ENCODE peak calls at places on chromosomes 12 and 14, in four cellular contexts. L, I, R and Y are unnamed samples.

GRCh38 chr12:115155665-115156645 is 472.0 kb upstream of the TBX3 start:
- DNase-seq in L (no peak), I (no peak), R (no peak), Y (no peak)

GRCh38 chr12:2240984-2241383 is 188.2 kb downstream of the CACNA1C start:
- DNase-seq in L (no peak), I (no peak), R (no peak), Y (no peak)

GRCh38 chr14:33704486-33704885 is 246.4 kb downstream of the EGLN3 start:
- DNase-seq in L (no peak), I (no peak), R (no peak), Y (no peak)

GRCh38 chr12:70427611-70428010 is 61.5 kb downstream of the KCNMB4 start:
- DNase-seq in L (no peak), I (no peak), R (no peak), Y (no peak)

GRCh38 chr14:61099221-61099835 is 118.3 kb downstream of the SLC38A6 start:
- DNase-seq in L (no peak), I (no peak), R (no peak), Y (no peak)

GRCh38 chr12:46472893-46473633 is 100.5 kb upstream of the SLC38A2 start:
- DNase-seq in L (no peak), I (no peak), R (peak), Y (no peak)

GRCh38 chr12:120172053-120172452 is 22.5 kb downstream of the GCN1 start:
- DNase-seq in L (no peak), I (no peak), R (no peak), Y (no peak)

GRCh38 chr14:74859757-74860156 is 16.2 kb downstream of the PROX2 start:
- DNase-seq in L (no peak), I (no peak), R (no peak), Y (no peak)

GRCh38 chr12:131108171-131108955 is 154.7 kb downstream of the ADGRD1 start:
- DNase-seq in L (no peak), I (no peak), R (peak), Y (no peak)

GRCh38 chr12:2229661-2230539 is 177.1 kb downstream of the CACNA1C start:
- DNase-seq in L (no peak), I (no peak), R (peak), Y (no peak)

GRCh38 chr12:31118831-31119530 is 45.3 kb downstream of the DDX11 start:
- DNase-seq in L (no peak), I (no peak), R (peak), Y (no peak)

GRCh38 chr12:70660620-70661219 is 23.5 kb upstream of the PTPRB start:
- DNase-seq in L (no peak), I (no peak), R (peak), Y (no peak)

GRCh38 chr14:69354383-69355154 is 43.5 kb downstream of the ERH start:
- DNase-seq in L (peak), I (peak), R (no peak), Y (no peak)

GRCh38 chr12:11710906-11711305 is 61.4 kb downstream of the ETV6 start:
- DNase-seq in L (no peak), I (no peak), R (no peak), Y (no peak)

DNA sequence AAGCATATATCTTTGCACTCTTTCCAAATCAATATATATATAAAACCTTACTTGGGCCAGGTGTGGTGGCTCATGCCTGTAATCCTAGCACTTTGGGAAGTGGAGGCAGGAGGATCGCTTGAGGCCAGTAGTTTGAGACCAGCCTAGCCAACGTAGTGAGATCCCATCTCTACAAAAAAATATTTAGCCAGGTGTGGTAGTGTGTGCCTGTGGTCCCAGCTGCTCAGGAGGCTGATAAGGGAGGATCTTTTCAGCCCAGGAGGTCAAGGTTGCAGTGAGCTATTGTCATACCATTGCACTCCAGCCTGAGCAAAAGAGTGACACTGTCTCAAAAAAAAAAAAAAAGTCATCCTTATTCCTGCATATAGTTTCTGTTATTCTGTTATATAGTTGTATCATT is 14.4 kb downstream of the OS9 start:
- DNase-seq in L (no peak), I (no peak), R (no peak), Y (no peak)
- TF ChIP-seq SPI1 in L (no peak), I (no peak), R (no peak), Y (no peak)

DNA sequence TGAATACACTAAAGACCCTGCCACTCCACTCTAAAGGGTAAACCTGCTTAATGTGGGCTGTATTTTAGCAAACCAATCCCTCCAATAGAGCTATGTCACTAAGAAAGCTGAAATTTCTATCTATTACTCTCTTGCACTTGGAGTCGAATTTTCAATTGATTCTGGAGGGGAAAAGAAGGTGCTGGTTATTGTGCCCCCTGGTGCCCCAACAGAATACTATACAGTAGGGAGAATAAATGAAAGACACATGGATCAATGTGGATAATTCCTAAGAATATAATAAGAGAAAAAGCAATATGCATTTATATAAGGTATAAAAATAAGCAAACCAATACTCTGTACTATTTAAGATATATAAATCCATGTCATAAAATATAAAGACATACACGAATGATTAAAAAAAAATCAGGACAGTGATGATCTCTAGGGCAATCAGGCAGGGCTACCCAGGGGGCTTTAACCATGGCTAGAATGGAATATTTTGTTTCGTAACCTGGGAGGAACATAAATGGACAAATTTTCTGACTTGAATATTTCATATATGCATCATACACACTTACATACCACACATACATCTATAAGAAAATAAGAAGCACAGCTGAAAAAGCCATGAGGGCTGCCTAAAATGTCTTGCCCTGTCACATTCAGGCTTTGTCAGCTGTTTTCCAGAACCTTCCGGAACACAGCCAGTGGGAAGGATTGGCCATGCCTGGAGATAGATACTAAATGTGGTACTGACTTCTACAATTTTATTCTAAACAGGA is 54.4 kb downstream of the EFCAB11 start:
- DNase-seq in L (peak), I (no peak), R (peak), Y (no peak)
- TF ChIP-seq SPI1 in L (no peak), I (no peak), R (no peak), Y (no peak)

GRCh38 chr12:68119250-68119649 is 40.3 kb downstream of the IFNG start:
- DNase-seq in L (no peak), I (no peak), R (no peak), Y (no peak)

GRCh38 chr12:68118096-68118755 is 41.3 kb downstream of the IFNG start:
- DNase-seq in L (no peak), I (no peak), R (no peak), Y (no peak)

GRCh38 chr12:68122236-68122920 is 37.2 kb downstream of the IFNG start:
- DNase-seq in L (no peak), I (no peak), R (no peak), Y (no peak)

GRCh38 chr12:68121143-68121542 is 38.4 kb downstream of the IFNG start:
- DNase-seq in L (no peak), I (no peak), R (no peak), Y (no peak)

DNA sequence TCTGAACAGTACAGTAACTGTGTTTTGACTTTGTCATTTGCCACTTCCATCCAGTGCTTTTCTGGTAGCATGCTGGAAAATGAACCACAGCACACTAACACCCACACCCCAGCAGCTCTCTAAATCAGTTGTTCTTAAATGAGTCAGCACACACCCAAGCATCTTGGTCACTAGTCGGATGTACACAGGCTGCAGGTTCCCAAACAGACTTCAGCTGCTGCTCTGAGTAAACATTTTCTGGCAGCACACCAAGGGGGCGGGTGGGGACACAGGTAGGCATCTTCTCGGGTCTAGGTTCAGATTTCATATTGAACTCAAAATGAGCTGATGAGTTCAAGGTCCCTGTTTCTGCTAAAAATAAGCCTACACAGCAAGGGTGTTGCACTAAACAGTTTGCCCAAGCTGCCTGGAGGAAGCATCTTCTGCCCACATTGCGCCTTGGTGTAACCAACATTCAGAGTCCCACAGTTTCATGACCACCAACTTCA is 39.8 kb downstream of the IFNG start:
- DNase-seq in L (peak), I (peak), R (no peak), Y (no peak)
- TF ChIP-seq SPI1 in L (no peak), I (no peak), R (no peak), Y (no peak)

GRCh38 chr12:94429633-94430032 is 30.0 kb downstream of the CEP83 start:
- DNase-seq in L (no peak), I (no peak), R (no peak), Y (no peak)

GRCh38 chr12:94427520-94428381 is 31.9 kb downstream of the CEP83 start:
- DNase-seq in L (no peak), I (peak), R (no peak), Y (no peak)

GRCh38 chr12:94429191-94429590 is 30.5 kb downstream of the CEP83 start:
- DNase-seq in L (no peak), I (no peak), R (no peak), Y (no peak)

GRCh38 chr12:94421868-94422740 is 37.6 kb downstream of the CEP83 start:
- DNase-seq in L (no peak), I (no peak), R (no peak), Y (no peak)

DNA sequence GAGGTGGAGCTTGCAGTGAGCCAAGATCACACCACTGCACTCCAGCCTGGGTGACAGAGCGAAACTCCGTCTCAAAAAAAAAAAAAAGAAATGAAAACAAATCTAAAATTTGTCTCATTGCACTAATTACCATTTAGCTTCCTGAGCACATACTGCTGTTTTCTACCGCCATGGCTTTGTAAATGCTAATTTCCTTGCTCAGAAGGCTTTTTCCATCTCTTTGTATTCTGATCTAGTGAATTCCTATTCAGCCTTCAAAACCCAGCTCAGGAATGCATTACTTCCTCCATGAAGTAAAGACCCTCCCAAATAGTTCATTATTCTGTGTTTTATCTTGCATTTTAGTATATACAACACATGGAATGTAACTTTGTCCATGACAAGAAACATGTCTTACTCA is 33.6 kb downstream of the CEP83 start:
- DNase-seq in L (no peak), I (no peak), R (no peak), Y (no peak)
- TF ChIP-seq SPI1 in L (no peak), I (no peak), R (no peak), Y (no peak)

DNA sequence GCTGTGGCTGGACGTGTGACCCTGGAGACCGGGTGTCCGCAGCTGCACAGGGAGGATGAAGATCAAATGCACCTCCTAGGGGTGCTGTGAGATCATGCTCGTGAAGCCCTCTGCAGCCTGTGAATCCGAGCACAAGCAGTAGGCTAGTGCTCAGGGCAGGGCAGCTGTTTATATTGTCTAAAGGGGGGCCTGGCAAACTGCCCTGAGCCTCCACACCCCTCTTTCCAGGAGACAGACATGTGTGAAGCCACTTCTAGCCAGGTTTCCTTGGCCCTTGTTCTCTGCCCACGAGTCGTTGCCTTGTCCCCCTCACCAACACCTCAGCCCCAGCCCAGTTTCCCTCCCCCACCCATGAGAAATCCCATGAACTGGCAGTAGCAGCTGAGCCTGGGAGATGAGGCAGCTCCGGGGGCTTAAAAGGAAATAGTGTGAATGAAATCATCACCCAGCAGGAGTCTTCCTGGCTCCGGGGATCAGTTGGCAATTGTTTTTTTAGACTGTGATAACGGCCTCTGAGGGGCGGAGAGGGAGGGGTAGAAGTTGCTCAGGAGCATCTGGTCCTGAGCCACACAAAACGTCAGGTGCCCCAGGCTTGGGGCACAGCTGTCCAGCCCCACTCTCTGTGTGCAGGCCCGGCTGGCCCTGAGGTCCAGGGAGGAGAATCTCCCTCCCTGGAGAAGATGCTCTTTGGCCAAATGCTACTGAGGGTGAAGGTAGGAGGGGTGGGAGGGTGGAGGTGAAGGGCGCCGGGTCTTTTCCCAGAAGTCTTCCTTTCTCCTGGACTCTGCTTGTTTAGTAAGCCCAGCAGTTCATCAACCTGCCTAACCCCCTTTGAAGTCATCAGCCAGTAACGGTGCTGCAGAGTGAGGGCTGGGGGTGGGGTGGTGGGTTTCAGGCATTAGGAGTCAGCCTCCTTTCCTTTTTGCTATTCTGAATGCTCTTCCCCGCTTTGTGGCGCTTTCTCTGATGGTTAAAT is 4.0 kb downstream of the FGF6 start:
- DNase-seq in L (no peak), I (no peak), R (no peak), Y (no peak)
- TF ChIP-seq SPI1 in L (no peak), I (no peak), R (no peak), Y (no peak)

DNA sequence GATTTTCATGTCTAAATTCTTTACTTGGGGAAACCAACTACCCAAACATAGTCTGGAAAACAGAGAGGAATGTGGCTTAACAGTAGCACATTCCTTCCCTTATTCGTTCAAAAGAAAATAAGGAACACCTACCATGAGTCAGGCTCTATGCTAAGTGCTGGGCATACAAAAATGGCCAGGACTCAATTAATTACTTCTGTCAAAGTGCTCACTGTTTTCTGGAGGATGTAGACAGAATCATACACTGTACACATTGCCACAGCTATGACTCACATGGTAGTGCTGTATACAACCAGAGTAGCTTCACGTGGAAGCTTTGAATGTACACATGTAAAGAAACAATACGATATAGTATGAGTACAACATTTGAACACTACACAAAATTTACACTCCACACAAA is 50.1 kb downstream of the SLC25A21 start:
- DNase-seq in L (no peak), I (no peak), R (no peak), Y (no peak)
- TF ChIP-seq SPI1 in L (no peak), I (no peak), R (no peak), Y (no peak)

DNA sequence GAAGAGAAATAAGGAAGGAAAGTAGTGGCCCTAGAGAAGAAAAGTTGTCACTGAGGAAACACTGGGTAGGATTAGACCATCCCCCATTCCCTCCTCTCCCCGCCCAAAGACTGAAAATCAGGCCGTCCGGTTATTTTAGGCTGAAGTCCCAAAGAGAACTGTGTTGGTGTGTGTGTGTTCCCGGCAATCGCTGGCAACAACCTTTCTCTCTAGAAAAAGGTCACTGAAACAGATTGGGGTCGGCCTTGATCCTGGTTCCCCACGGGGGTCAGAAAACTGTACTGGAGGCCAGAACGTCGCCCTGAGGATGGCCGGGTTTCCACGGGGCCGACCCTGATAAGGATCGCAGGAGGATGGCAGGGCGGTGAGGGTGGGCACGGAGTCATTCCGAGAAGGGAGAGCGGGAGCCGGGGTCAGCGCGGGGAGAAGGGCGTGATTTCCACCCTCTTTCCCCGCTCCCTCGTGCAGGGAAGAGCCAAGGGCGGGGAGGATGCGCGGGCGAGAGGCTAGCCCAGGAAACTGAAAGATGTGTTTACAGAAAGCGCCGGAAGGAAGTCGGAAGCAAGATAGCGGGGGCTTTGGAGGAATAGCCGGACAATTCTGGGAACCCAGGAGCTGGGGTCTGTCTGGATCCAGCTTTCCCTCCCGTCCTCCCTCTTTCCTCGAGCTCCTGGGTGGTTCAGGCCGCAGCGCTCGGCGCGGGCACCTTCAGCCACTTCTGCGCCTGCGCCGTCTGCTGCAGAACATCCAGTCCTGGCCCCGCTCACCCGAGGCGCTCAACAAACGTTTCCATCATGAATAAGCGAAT is 25.3 kb upstream of the SPTLC2 start:
- DNase-seq in L (no peak), I (peak), R (no peak), Y (peak)
- TF ChIP-seq SPI1 in L (peak), I (peak), R (no peak), Y (peak)

GRCh38 chr12:13772264-13772663 is 209.1 kb downstream of the GRIN2B start:
- DNase-seq in L (no peak), I (no peak), R (no peak), Y (no peak)
- TF ChIP-seq SPI1 in L (no peak), I (no peak), R (no peak), Y (no peak)